ENCODE peak calls at places on chromosome X, in seven cellular contexts. Q, O, V, W, J, R and D are unnamed samples.

GRCh38 chrX:23012162-23012561 is 12.4 kb downstream of the DDX53 start:
- DNase-seq in Q (peak), O (no peak), V (no peak), W (no peak), J (no peak), R (no peak), D (no peak)

GRCh38 chrX:40394302-40394701 is 186.5 kb upstream of the ATP6AP2 start:
- DNase-seq in Q (no peak), O (no peak), V (no peak), W (no peak), J (no peak), R (no peak), D (peak)

GRCh38 chrX:30593435-30594200 is 16.1 kb upstream of the TASL start:
- DNase-seq in Q (no peak), O (no peak), V (no peak), W (peak), J (no peak), R (peak), D (no peak)

GRCh38 chrX:40005290-40006011 is 92.3 kb downstream of the BCOR start:
- DNase-seq in Q (no peak), O (peak), V (no peak), W (no peak), J (no peak), R (no peak), D (no peak)

GRCh38 chrX:44253573-44253942 is 89.9 kb downstream of the EFHC2 start:
- DNase-seq in Q (no peak), O (no peak), V (no peak), W (no peak), J (no peak), R (no peak), D (no peak)

GRCh38 chrX:130555757-130556156 is 154.0 kb downstream of the RBMX2 start:
- DNase-seq in Q (peak), O (no peak), V (no peak), W (no peak), J (no peak), R (no peak), D (peak)

GRCh38 chrX:148774276-148774675 is 273.9 kb downstream of the AFF2 start:
- DNase-seq in Q (no peak), O (no peak), V (no peak), W (no peak), J (no peak), R (no peak), D (no peak)

GRCh38 chrX:45683914-45684313 is 483.2 kb upstream of the DIPK2B start:
- DNase-seq in Q (no peak), O (no peak), V (no peak), W (no peak), J (no peak), R (no peak), D (no peak)

GRCh38 chrX:110138557-110138956 is 135.6 kb downstream of the TMEM164 start:
- DNase-seq in Q (no peak), O (no peak), V (no peak), W (no peak), J (no peak), R (no peak), D (no peak)

GRCh38 chrX:77446840-77447239 is 349 bp upstream of the FGF16 start:
- DNase-seq in Q (no peak), O (peak), V (no peak), W (no peak), J (no peak), R (no peak), D (no peak)

GRCh38 chrX:77448170-77448569 is 981 bp downstream of the FGF16 start:
- DNase-seq in Q (no peak), O (peak), V (no peak), W (no peak), J (no peak), R (no peak), D (no peak)

GRCh38 chrX:77444075-77444474 is 3.1 kb upstream of the FGF16 start:
- DNase-seq in Q (no peak), O (no peak), V (no peak), W (no peak), J (no peak), R (no peak), D (no peak)

GRCh38 chrX:77447339-77448149 is at the start of gene FGF16:
- DNase-seq in Q (peak), O (peak), V (no peak), W (no peak), J (no peak), R (no peak), D (no peak)

GRCh38 chrX:77446029-77446585 is 1.1 kb upstream of the FGF16 start:
- DNase-seq in Q (no peak), O (peak), V (no peak), W (no peak), J (no peak), R (no peak), D (no peak)
- TF ChIP-seq JUND in Q (no peak), O (no peak), V (no peak), W (no peak), J (no peak), R (no peak), D (no peak)

GRCh38 chrX:115892787-115893671 is 277.5 kb upstream of the AGTR2 start:
- DNase-seq in Q (peak), O (peak), V (peak), W (peak), J (peak), R (peak), D (peak)

GRCh38 chrX:115895678-115896329 is 274.7 kb upstream of the AGTR2 start:
- DNase-seq in Q (no peak), O (peak), V (no peak), W (no peak), J (no peak), R (peak), D (no peak)

GRCh38 chrX:115894087-115894486 is 276.5 kb upstream of the AGTR2 start:
- DNase-seq in Q (peak), O (peak), V (peak), W (peak), J (peak), R (peak), D (peak)

GRCh38 chrX:115889121-115889890 is 281.2 kb upstream of the AGTR2 start:
- DNase-seq in Q (no peak), O (peak), V (no peak), W (no peak), J (no peak), R (no peak), D (no peak)

GRCh38 chrX:115892056-115892708 is 278.4 kb upstream of the AGTR2 start:
- DNase-seq in Q (no peak), O (peak), V (no peak), W (peak), J (no peak), R (peak), D (peak)
- TF ChIP-seq JUND in Q (no peak), O (no peak), V (no peak), W (no peak), J (no peak), R (no peak), D (no peak)

DNA sequence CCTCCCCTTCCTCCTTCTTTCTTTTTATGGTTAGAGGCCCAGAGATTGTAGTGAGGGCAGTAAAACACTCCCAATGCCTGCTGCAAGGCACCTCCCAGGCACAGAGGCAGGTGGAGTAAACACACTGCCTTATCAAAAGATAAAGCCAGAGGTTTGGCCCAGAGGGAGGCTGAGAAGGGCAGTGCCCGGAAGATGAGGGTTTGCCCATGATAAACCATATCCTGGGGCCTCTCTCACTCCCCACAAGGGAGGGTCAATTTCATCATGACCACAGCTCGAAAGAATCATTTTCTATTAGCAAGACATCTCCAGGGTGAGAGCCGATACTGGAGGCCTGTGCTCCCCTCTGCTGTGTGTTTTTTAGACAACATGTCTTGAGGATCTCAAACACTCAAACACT is 98.5 kb upstream of the FAM9C start:
- DNase-seq in Q (no peak), O (no peak), V (no peak), W (no peak), J (no peak), R (no peak), D (no peak)
- TF ChIP-seq JUND in Q (no peak), O (no peak), V (no peak), W (no peak), J (no peak), R (no peak), D (no peak)

DNA sequence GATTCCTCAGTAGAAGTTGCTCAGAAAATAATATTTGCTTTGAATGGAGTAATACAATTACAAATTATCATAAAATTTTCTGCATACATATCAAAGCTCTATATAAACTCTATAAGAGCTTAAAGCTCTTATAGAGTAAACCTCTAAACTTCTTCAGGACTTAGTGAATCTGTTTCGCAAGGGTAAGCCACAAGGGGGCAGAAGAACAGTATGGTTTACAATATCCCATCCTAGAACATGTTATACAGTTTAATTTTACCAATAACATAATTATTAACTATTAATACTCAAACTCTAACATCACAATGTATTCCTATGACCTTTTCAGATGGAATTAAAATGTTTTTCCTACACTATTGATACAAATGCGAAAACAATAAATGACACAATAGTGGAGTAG is 33.8 kb upstream of the SPANXN1 start:
- DNase-seq in Q (peak), O (no peak), V (no peak), W (no peak), J (no peak), R (no peak), D (peak)
- TF ChIP-seq JUND in Q (no peak), O (no peak), V (no peak), W (no peak), J (no peak), R (no peak), D (no peak)

DNA sequence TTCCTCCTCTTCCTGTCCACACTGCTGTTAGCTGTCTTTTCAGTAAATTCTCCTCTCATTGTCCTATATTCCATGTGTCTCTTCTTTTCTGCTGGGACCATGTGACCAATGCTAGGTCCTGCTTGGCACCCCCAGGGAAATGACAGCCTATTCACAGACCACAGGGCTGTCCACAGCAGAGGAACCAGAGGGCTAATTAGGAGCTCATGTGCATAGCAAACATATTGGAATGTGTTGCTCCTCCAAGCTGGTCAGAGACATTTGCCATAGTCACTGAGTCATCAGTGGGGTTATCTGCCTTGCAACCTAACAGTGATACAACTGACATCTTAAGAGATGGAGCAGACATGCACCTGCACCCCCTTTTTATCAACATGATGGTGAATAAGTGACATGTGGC is 67.9 kb upstream of the PUDP start:
- DNase-seq in Q (no peak), O (no peak), V (no peak), W (no peak), J (no peak), R (no peak), D (no peak)
- TF ChIP-seq JUND in Q (no peak), O (no peak), V (no peak), W (no peak), J (no peak), R (no peak), D (no peak)

GRCh38 chrX:136660896-136661295 is 12.9 kb downstream of the CD40LG start:
- DNase-seq in Q (no peak), O (no peak), V (no peak), W (no peak), J (no peak), R (no peak), D (no peak)

GRCh38 chrX:136659174-136659573 is 11.2 kb downstream of the CD40LG start:
- DNase-seq in Q (no peak), O (no peak), V (no peak), W (no peak), J (no peak), R (no peak), D (no peak)

GRCh38 chrX:136656596-136656995 is 8.6 kb downstream of the CD40LG start:
- DNase-seq in Q (no peak), O (no peak), V (no peak), W (no peak), J (no peak), R (no peak), D (no peak)

GRCh38 chrX:136662104-136662503 is 14.1 kb downstream of the CD40LG start:
- DNase-seq in Q (no peak), O (no peak), V (no peak), W (no peak), J (no peak), R (no peak), D (no peak)

DNA sequence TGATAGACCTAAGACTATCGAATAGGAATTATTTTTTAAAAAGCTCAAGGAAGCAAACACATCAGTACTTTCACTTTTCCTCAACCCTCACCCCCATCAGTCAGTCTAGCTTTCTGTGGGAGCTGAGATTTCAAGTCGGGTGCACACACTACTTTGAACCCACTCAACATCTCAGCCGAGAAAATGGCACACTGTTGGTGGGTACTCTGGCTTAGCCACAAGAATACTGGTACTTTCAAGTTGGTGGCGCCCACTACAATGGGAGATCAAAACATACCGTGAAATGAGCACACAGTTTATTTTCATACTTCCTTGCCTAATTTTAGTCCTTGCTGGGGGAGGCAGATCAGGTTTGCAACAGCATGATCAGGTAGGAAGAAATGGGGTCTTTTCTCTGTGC is 10.2 kb downstream of the CD40LG start:
- DNase-seq in Q (no peak), O (no peak), V (no peak), W (no peak), J (no peak), R (no peak), D (no peak)
- TF ChIP-seq JUND in Q (no peak), O (no peak), V (no peak), W (no peak), J (no peak), R (no peak), D (no peak)

DNA sequence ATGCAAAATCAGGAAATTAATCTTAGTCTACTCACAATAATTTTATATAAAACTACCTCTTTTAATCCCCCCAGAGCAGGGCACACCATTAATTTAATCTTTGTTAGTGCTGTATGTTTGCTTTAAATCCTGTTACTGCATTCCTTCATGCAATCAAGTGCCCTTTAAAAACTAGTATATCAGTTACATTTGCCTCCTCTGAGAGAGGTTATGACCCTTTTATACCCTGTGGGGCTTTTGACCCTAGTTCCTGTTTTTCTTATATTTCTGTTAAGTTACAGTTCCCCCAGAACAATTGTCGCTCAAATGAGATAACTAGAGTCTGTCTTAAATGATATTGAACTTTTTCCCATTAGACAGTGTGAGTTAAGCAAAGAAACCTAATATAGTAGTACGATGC is 46.2 kb downstream of the GPC4 start:
- DNase-seq in Q (no peak), O (no peak), V (no peak), W (no peak), J (no peak), R (no peak), D (no peak)
- TF ChIP-seq JUND in Q (no peak), O (no peak), V (no peak), W (no peak), J (no peak), R (no peak), D (no peak)

DNA sequence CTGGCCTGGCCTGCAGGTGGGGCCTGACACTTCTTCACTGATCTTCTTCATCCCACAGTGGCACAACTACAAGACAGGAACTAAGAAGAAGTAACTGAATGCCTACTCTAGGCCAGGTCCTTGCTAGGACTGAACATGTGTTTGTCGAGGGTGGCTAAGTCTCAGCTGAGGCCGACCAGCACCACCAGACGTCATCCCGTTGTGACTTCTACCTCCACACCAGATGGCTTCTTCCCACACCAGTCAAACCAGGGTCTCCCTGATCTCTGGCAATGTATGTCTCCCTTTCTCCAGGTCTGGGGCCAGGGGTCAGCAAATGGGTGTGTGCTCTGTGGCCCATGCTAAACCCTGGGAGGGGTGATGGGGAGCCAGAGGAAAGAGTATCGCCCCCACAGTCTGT is 40.2 kb downstream of the PJA1 start:
- DNase-seq in Q (no peak), O (no peak), V (no peak), W (no peak), J (no peak), R (no peak), D (no peak)
- TF ChIP-seq JUND in Q (no peak), O (no peak), V (no peak), W (no peak), J (no peak), R (no peak), D (no peak)